ENCODE peak calls at places on chromosomes 4 and X, in six cellular contexts. L is AG08396; T is kidney tubule cell; K is RPMI8226; M is DMS153; G is T-helper 2 cell treated with Interferon-gamma antibody and Interleukin-4, amounts not matched to agents 5 μg/mL and 100 μg/mL, for 36 hours. W is an unnamed sample.

GRCh38 chrX:124209792-124210576 is 122.5 kb upstream of the TEX13D start:
- DNase-seq in L (no peak), T (no peak), K (no peak), M (no peak), G (no peak), W (no peak)

GRCh38 chrX:100721328-100721727 is 10.6 kb downstream of the SYTL4 start:
- DNase-seq in L (no peak), T (no peak), K (no peak), M (no peak), G (no peak), W (no peak)

GRCh38 chr4:41058426-41058825 is 155.9 kb downstream of the APBB2 start:
- DNase-seq in L (peak; percentile 43), T (peak; percentile 46), K (no peak), M (no peak), G (no peak), W (no peak)

GRCh38 chr4:48742412-48742811 is 37.7 kb downstream of the FRYL start:
- DNase-seq in L (no peak), T (peak; percentile 22), K (no peak), M (no peak), G (no peak), W (no peak)

GRCh38 chr4:11428701-11429571 is at the start of gene HS3ST1:
- DNase-seq in L (peak; percentile 42), T (peak; percentile 98), K (no peak), M (peak; percentile 62), G (peak; percentile 52), W (peak; percentile 63)

GRCh38 chr4:141004844-141005243 is 128.4 kb downstream of the RNF150 start:
- DNase-seq in L (no peak), T (no peak), K (no peak), M (no peak), G (no peak), W (no peak)

GRCh38 chr4:150007512-150007911 is 70.7 kb upstream of the DCLK2 start:
- DNase-seq in L (peak; percentile 34), T (peak; percentile 97), K (no peak), M (no peak), G (no peak), W (peak; percentile 79)

GRCh38 chrX:17024896-17025295 is 78.4 kb downstream of the REPS2 start:
- DNase-seq in L (no peak), T (peak; percentile 70), K (no peak), M (no peak), G (no peak), W (peak; percentile 15)

W was measured in RCC 7860.